ENCODE peak calls at places on chromosomes 3 and 15, in nine cellular contexts. N is caudate nucleus; U is AG08396; Z is RWPE1; L is EH; B is cerebellum; Y is Right ventricle myocardium inferior; G is astrocyte of the spinal cord; X is stimulated activated effector memory CD8-positive, alpha-beta T cell treated with anti-CD3 and anti-CD28 coated beads, Interleukin-12 subunit alpha, Interleukin-12 subunit beta, amount 100 ng/mL, for 72 hours. V is an unnamed sample.

GRCh38 chr15:56215769-56216168 is 27.9 kb downstream of the RFX7 start:
- DNase-seq in B (no peak), L (peak), X (no peak), N (no peak), Y (no peak), G (peak), Z (no peak), U (peak), V (peak)

GRCh38 chr3:53489401-53490130 is 4.8 kb upstream of the CACNA1D start:
- DNase-seq in Z (no peak), G (no peak), B (no peak), U (no peak), Y (no peak), X (no peak), N (no peak), L (no peak), V (no peak)

GRCh38 chr3:155651489-155652223 is 93.2 kb downstream of the PLCH1 start:
- DNase-seq in X (no peak), Y (no peak), B (no peak), Z (no peak), U (no peak), L (no peak), G (no peak), N (no peak), V (no peak)

GRCh38 chr15:78599189-78599588 is 21.6 kb downstream of the CHRNA3 start:
- DNase-seq in B (no peak), X (no peak), Y (no peak), Z (no peak), L (no peak), G (no peak), N (no peak), U (no peak), V (no peak)

GRCh38 chr3:48563382-48563918 is at the start of gene UCN2:
- DNase-seq in B (peak), X (no peak), N (no peak), U (no peak), L (peak), G (peak), Y (no peak), Z (no peak), V (no peak)

GRCh38 chr3:8095724-8096123 is 405.9 kb upstream of the LMCD1 start:
- DNase-seq in X (no peak), G (no peak), U (no peak), Z (no peak), N (no peak), Y (no peak), L (no peak), B (no peak), V (no peak)

GRCh38 chr15:88089019-88089603 is 167.4 kb downstream of the NTRK3 start:
- DNase-seq in Y (no peak), U (no peak), Z (no peak), N (no peak), L (no peak), B (no peak), X (no peak), G (no peak), V (no peak)

GRCh38 chr3:54079729-54080128 is 42.6 kb upstream of the CACNA2D3 start:
- DNase-seq in Z (no peak), B (no peak), Y (no peak), U (no peak), N (no peak), G (no peak), X (no peak), L (no peak), V (no peak)

GRCh38 chr15:69298697-69299441 is at the start of gene PAQR5:
- DNase-seq in G (no peak), Z (peak), X (no peak), L (peak), B (peak), U (peak), N (no peak), Y (no peak), V (no peak)

GRCh38 chr15:56242576-56243116 is 1.0 kb downstream of the RFX7 start:
- DNase-seq in Z (peak), G (peak), N (no peak), U (no peak), B (peak), X (no peak), L (peak), Y (no peak), V (no peak)

GRCh38 chr3:52530918-52531635 is 2.6 kb downstream of the NT5DC2 start:
- DNase-seq in B (no peak), U (peak), Z (no peak), X (no peak), L (no peak), N (no peak), G (no peak), Y (peak), V (no peak)

GRCh38 chr3:175270199-175270837 is 411.2 kb downstream of the NAALADL2 start:
- DNase-seq in Z (no peak), G (peak), X (no peak), N (no peak), B (no peak), U (no peak), Y (no peak), L (peak), V (peak)

GRCh38 chr3:45462522-45463262 is 74.3 kb downstream of the LARS2 start:
- DNase-seq in B (no peak), Y (no peak), Z (no peak), L (no peak), U (peak), N (no peak), X (peak), G (peak), V (no peak)